ENCODE peak calls at places on chromosome 16, in eight cellular contexts. Q is activated gamma-delta T cell treated with anti-CD3 and anti-CD28 coated beads, Interleukin-2, amount 50 U/mL, for 16 hours; Z is hypothalamus; E is uterus; C is thyroid gland; I is adipocyte; X is HCT116; D is activated CD4-positive, alpha-beta T cell treated with anti-CD3 and anti-CD28 coated beads, Interleukin-2, amount 50 U/mL, for 48 hours. U is an unnamed sample.

GRCh38 chr16:67881557-67882220 is 3.0 kb upstream of the NRN1L start:
- DNase-seq in Q (no peak), Z (peak), E (no peak), C (no peak), I (no peak), X (no peak), D (no peak), U (peak)

GRCh38 chr16:66359811-66360608 is 6.5 kb upstream of the CDH5 start:
- DNase-seq in Q (no peak), Z (no peak), E (no peak), C (peak), I (no peak), X (no peak), D (no peak), U (peak)

GRCh38 chr16:17304124-17304813 is 166.5 kb downstream of the XYLT1 start:
- DNase-seq in Q (no peak), Z (no peak), E (no peak), C (peak), I (no peak), X (peak), D (no peak), U (no peak)

GRCh38 chr16:23071202-23072083 is 77.8 kb downstream of the USP31 start:
- DNase-seq in Q (no peak), Z (no peak), E (no peak), C (no peak), I (no peak), X (no peak), D (no peak), U (peak)

GRCh38 chr16:50887500-50887899 is 145.6 kb downstream of the CYLD start:
- DNase-seq in Q (no peak), Z (no peak), E (no peak), C (no peak), I (no peak), X (no peak), D (no peak), U (no peak)

GRCh38 chr16:89013111-89013510 is 36.1 kb upstream of the CBFA2T3 start:
- DNase-seq in Q (no peak), Z (no peak), E (no peak), C (no peak), I (no peak), X (no peak), D (no peak), U (no peak)

GRCh38 chr16:1109648-1110047 is 13.6 kb upstream of the C1QTNF8 start:
- DNase-seq in Q (no peak), Z (no peak), E (no peak), C (no peak), I (no peak), X (no peak), D (no peak), U (no peak)

GRCh38 chr16:3022697-3023414 is 886 bp downstream of the HCFC1R1 start:
- DNase-seq in Q (no peak), Z (no peak), E (peak), C (no peak), I (peak), X (no peak), D (peak), U (no peak)

GRCh38 chr16:86033971-86034370 is 135.0 kb downstream of the IRF8 start:
- DNase-seq in Q (no peak), Z (no peak), E (no peak), C (no peak), I (no peak), X (no peak), D (no peak), U (no peak)

GRCh38 chr16:3444032-3444388 is 530 bp downstream of the NAA60 start:
- DNase-seq in Q (no peak), Z (no peak), E (no peak), C (no peak), I (peak), X (peak), D (peak), U (no peak)

GRCh38 chr16:87535855-87536794 is 43.3 kb upstream of the ZCCHC14 start:
- DNase-seq in Q (no peak), Z (no peak), E (no peak), C (no peak), I (no peak), X (no peak), D (no peak), U (no peak)

GRCh38 chr16:23847938-23848337 is 12.2 kb downstream of the PRKCB start:
- DNase-seq in Q (peak), Z (no peak), E (no peak), C (no peak), I (no peak), X (no peak), D (peak), U (no peak)

GRCh38 chr16:31072540-31073072 is 1.4 kb downstream of the ZNF668 start:
- DNase-seq in Q (no peak), Z (no peak), E (no peak), C (no peak), I (peak), X (no peak), D (peak), U (no peak)

GRCh38 chr16:85778873-85779272 is 20.5 kb downstream of the EMC8 start:
- DNase-seq in Q (peak), Z (no peak), E (no peak), C (no peak), I (no peak), X (no peak), D (peak), U (no peak)

GRCh38 chr16:2973081-2973480 is 3.9 kb downstream of the PAQR4 start:
- DNase-seq in Q (no peak), Z (peak), E (no peak), C (peak), I (no peak), X (no peak), D (no peak), U (no peak)

GRCh38 chr16:75029854-75030253 is 31.0 kb downstream of the ZNRF1 start:
- DNase-seq in Q (no peak), Z (no peak), E (no peak), C (no peak), I (peak), X (no peak), D (no peak), U (no peak)

GRCh38 chr16:50329446-50330189 is 39.2 kb downstream of the BRD7 start:
- DNase-seq in Q (no peak), Z (no peak), E (no peak), C (no peak), I (no peak), X (no peak), D (no peak), U (no peak)

GRCh38 chr16:86569843-86570447 is 3.3 kb downstream of the FOXC2 start:
- DNase-seq in Q (no peak), Z (no peak), E (no peak), C (no peak), I (peak), X (no peak), D (no peak), U (no peak)